ENCODE peak calls at places on chromosomes 11 and 22, in six cellular contexts. M is effector memory CD4-positive, alpha-beta T cell; R is right cardiac atrium; H is GM23338; K is fibroblast of lung; G is PC-9. P is an unnamed sample. For H3K4me1, the result is how much of the 10 kb centered on the place peaks cover.

GRCh38 chr11:60872124-60872951 is 5.0 kb downstream of the ZP1 start:
- DNase-seq in M (no peak), R (peak), H (no peak), K (peak), G (peak), P (no peak)

GRCh38 chr11:100855466-100856067 is 168.5 kb downstream of the ARHGAP42 start:
- DNase-seq in M (no peak), R (no peak), H (peak), K (peak), G (peak), P (no peak)

GRCh38 chr22:36595968-36596367 is 67.0 kb upstream of the EIF3D start:
- DNase-seq in M (no peak), R (no peak), H (no peak), K (no peak), G (no peak), P (no peak)

GRCh38 chr22:28116261-28116673 is 197.2 kb upstream of the PITPNB start:
- DNase-seq in M (no peak), R (peak), H (peak), K (peak), G (peak), P (no peak)

GRCh38 chr11:43517518-43517917 is 158.8 kb downstream of the TTC17 start:
- DNase-seq in M (no peak), R (no peak), H (no peak), K (no peak), G (no peak), P (no peak)

GRCh38 chr22:35076648-35077047 is 10.7 kb downstream of the ISX start:
- DNase-seq in M (no peak), R (no peak), H (no peak), K (no peak), G (no peak), P (no peak)

GRCh38 chr11:47415091-47415854 is 6.9 kb downstream of the SLC39A13 start:
- DNase-seq in M (no peak), R (no peak), H (no peak), K (no peak), G (no peak), P (no peak)

GRCh38 chr11:11157201-11157600 is 195.8 kb downstream of the CSNK2A3 start:
- DNase-seq in M (peak), R (peak), H (peak), K (peak), G (no peak), P (peak)

GRCh38 chr11:64868904-64869570 is 9.4 kb downstream of the EHD1 start:
- DNase-seq in M (peak), R (peak), H (no peak), K (peak), G (peak), P (no peak)

GRCh38 chr11:134662629-134663360 is 250.8 kb upstream of the B3GAT1 start:
- DNase-seq in M (no peak), R (no peak), H (no peak), K (no peak), G (no peak), P (no peak)

GRCh38 chr22:49191506-49191980 is 636.1 kb downstream of the BRD1 start:
- DNase-seq in M (no peak), R (no peak), H (no peak), K (no peak), G (no peak), P (no peak)

GRCh38 chr11:116558504-116559252 is 214.1 kb downstream of the BUD13 start:
- DNase-seq in M (no peak), R (no peak), H (no peak), K (no peak), G (no peak), P (no peak)

GRCh38 chr11:76752321-76753175 is 30.6 kb upstream of the TSKU start:
- DNase-seq in M (no peak), R (peak), H (no peak), K (peak), G (no peak), P (no peak)

GRCh38 chr11:76655466-76656086 is 15.0 kb downstream of the LRRC32 start:
- DNase-seq in M (no peak), R (peak), H (no peak), K (no peak), G (no peak), P (no peak)

GRCh38 chr11:104665631-104666030 is 232.6 kb downstream of the CASP12 start:
- DNase-seq in M (no peak), R (no peak), H (no peak), K (peak), G (no peak), P (no peak)

GRCh38 chr11:113907681-113908080 is 3.1 kb downstream of the HTR3B start:
- DNase-seq in M (no peak), R (no peak), H (no peak), K (no peak), G (no peak), P (no peak)

GRCh38 chr11:94325681-94326080 is 21.3 kb downstream of the IZUMO1R start:
- DNase-seq in M (peak), R (no peak), H (peak), K (no peak), G (peak), P (peak)

GRCh38 chr11:24496728-24497396 is at the start of gene LUZP2:
- DNase-seq in M (no peak), R (peak), H (peak), K (peak), G (no peak), P (no peak)

GRCh38 chr22:22346401-22347107 is 102.0 kb downstream of the VPREB1 start:
- DNase-seq in M (no peak), R (no peak), H (no peak), K (no peak), G (no peak), P (no peak)

GRCh38 chr22:45318168-45318557 is 8.4 kb downstream of the FAM118A start:
- DNase-seq in M (peak), R (peak), H (peak), K (peak), G (no peak), P (peak)

GRCh38 chr22:49768961-49769690 is 58.5 kb downstream of the BRD1 start:
- DNase-seq in M (no peak), R (peak), H (no peak), K (peak), G (no peak), P (no peak)

DNA sequence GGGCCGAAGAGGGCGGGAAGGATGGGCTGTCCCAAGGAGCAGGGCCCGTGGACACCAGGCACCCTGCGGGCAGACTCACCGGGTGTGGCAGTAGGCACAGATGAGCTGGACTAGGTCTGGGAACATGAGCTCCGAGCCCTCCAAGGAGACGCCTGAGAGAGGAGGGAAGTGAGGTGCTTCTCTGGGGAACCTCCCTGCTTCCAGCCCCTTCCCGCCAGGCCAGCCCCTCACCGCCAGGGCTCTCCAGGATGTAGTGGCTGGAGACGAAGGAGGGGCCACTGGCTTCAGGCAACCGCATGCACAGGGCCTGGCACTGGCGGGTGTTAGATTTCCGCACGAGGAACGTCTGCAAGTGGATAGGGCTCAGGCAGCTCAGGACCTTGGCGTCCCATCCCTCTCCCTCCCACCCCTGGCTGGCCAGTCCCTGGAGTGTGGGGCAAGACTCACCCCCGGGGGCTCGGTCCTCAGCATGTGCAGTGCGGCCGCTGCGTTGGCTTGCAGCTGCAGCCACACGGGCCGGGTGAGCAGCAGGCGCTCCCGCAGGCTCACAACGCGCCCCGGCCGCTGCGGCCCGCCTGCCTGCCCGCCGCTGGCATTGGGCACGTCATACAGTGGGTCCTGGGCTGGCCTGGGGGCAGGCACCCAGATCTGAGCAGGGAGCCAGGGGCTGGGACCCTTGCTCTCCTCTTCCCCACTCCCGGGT is 552 bp downstream of the RIN1 start:
- DNase-seq in M (no peak), R (peak), H (peak), K (peak), G (peak), P (no peak)
- H3K4me3 ChIP-seq in M (peak), R (peak), H (peak), K (peak), G (peak), P (peak)

DNA sequence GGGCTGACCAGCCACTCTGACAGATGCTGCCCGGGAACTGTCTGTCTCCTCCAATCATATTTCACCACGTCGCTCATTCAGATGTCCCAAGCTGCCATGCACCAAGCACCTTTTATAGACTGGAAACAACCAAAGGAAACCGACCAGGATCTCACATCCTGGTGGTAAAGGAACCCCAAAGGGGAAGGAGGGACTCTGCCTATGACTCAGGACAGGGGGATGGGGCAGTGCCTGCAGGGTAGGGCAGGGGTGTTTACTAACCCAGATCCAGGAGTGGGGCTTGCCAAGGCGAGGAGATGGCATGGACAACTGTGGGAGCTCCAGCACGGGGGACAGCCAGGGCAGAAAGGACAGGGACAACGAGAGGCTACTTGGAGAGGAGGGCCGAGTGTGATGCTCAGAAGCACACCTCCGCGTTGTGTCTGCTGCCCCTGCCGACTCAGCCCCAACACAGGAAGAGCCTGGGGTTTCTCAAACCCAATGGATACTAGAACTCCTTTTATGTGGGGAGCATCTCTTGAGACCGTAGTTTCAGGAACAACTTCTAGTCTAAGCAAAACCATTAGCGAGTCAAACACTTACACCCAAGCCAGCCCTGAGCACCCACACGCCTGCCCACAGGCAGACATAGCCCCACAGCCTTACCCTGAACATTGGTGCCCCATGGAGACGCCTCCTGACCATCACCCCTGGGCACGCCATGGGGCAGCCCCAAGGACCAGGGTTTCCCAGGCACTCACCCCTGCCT is 4.0 kb downstream of the PRODH start:
- DNase-seq in M (no peak), R (no peak), H (no peak), K (no peak), G (no peak), P (no peak)
- H3K27ac ChIP-seq in M (no peak), R (no peak), H (no peak), K (no peak), G (no peak), P (no peak)

GRCh38 chr11:128476729-128477128 is 110.6 kb downstream of the ETS1 start:
- DNase-seq in M (peak), R (no peak), H (no peak), K (no peak), G (no peak), P (peak)
- H3K4me1 ChIP-seq in M (half or more), R (under half), H (under half), K (half or more), G (under half), P (half or more)

DNA sequence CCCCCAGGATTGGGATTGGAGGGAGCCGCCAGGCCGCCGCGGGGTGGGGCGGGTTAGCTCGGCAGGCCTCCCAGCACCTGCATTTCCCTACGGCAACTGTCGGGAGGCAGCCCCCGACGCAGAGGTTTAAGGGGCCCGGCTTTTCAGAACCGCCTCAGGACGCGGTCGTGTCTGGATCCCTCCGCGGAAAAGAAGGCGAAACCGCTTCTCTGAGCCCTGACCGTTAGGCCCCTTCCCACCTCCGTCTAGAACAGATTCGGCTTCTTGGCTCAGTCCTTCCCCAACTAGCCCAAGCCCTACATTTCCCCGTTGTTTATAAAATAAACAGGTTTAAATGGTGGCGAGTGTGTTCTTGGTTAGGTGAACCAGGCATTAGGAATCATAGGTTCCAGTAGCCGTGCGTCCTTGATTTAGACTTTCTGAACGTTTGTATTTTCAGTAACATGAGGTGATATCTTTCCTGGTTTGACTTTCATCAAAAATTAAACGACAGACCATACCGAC is 1.0 kb upstream of the HSPA8 start:
- DNase-seq in M (no peak), R (no peak), H (peak), K (no peak), G (no peak), P (no peak)
- H3K4me3 ChIP-seq in M (peak), R (peak), H (peak), K (peak), G (peak), P (peak)

DNA sequence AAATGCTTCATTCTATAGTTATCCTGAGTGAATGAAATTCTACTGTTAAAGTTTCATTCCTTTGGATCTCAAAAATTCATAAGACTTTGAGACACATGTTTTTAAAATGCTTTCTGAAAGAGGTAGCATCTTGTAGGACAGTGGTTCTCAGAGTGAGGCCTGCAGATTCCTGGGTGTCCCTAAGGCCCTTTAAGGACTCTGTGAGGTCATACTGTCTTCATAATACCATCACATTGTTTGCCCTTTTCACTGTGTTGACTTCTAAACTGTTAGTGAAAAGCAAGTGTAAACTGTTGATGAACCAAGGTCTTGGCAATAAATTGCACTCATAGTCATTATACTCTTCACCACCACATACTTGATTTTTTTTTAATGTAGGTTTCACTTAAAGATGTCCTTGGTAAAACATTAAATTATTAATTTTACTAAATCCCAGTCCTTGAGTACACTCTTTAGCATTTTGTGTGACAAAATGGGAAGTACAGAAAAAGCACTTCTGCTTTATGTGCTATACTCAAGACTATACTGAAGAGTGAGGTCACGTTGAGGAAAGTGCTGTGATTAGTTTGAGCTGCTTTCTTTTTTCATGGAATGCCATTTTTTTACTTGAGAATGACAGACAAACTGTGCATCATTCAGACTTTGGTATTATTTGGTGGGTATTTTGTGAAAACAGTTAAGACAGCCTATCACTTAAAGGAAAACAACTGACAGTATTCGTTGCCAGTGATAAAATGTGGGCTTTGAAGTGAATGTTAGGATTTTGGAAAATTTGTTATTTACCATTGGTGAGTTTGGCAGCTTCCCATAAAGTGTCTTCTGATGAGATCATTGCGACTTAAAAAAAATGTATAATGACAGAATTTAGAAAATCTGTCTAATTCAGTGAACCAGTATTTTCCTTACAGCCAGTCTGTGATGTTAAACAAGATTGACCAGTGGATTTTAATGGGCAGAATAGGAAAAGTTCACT is 61.1 kb downstream of the SPECC1L start:
- DNase-seq in M (no peak), R (no peak), H (no peak), K (no peak), G (no peak), P (no peak)
- H3K27ac ChIP-seq in M (no peak), R (no peak), H (no peak), K (peak), G (peak), P (no peak)

GRCh38 chr11:45933131-45933821 is 10.8 kb downstream of the LARGE2 start:
- DNase-seq in M (no peak), R (peak), H (no peak), K (peak), G (no peak), P (no peak)
- H3K4me1 ChIP-seq in M (under half), R (under half), H (under half), K (under half), G (under half), P (under half)

DNA sequence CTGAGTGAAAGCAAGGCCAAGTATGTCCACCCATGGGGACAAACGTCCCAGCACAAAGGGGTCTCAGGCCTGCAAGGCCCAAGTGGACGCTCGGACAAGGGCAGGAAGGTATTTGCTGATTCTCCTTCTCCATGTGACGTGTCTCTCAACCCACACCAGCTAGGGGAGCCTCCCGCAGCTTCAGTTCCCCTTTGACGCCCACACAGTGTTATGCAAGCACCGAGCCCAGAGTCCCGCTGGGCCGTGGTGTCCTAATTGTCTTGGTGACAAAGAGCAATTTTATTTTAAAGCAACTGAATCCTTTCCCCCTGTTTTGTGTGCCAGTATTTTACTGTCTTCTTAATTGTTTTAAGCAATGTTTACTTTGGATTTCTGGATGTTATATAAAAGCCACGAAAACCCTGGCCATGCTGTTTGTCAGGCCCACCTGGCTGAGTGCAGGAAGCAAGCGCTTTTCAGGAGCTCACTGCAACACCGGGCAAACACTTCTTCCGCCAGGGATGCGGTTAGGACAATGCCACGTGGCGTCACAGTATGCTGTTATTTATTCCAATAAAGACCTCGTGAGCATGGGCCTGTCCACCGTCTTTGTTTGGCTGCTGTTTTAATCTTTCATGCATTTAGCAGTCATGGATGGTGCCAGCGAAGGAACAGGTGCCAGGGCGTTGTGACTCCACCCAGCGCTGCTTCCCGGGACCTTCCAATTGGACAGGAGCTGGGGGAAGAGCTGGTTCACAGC is 8.2 kb upstream of the PARVG start:
- DNase-seq in M (no peak), R (peak), H (peak), K (no peak), G (no peak), P (no peak)
- H3K4me3 ChIP-seq in M (no peak), R (no peak), H (no peak), K (no peak), G (no peak), P (no peak)

P was measured in CD4-positive, alpha-beta memory T cell.